ENCODE peak calls at places on chromosomes 11 and 22, in four cellular contexts. E is H1, O is neuronal stem cell, P is mesenchymal stem cell. V is an unnamed sample.

GRCh38 chr22:50483977-50484853 is 2.4 kb upstream of the MIOX start:
- DNase-seq in E (no peak), O (no peak), P (no peak), V (no peak)

GRCh38 chr11:128259816-128260215 is 327.5 kb downstream of the ETS1 start:
- DNase-seq in E (no peak), O (no peak), P (no peak), V (no peak)

GRCh38 chr11:62857541-62857982 is 18.2 kb upstream of the WDR74 start:
- DNase-seq in E (no peak), O (no peak), P (peak), V (peak)

GRCh38 chr22:38174626-38175025 is 7.0 kb downstream of the PLA2G6 start:
- DNase-seq in E (no peak), O (no peak), P (no peak), V (no peak)

GRCh38 chr11:116257092-116257491 is 515.7 kb downstream of the BUD13 start:
- DNase-seq in E (no peak), O (no peak), P (no peak), V (no peak)

GRCh38 chr11:30665067-30665466 is 78.9 kb upstream of the MPPED2 start:
- DNase-seq in E (no peak), O (no peak), P (no peak), V (no peak)

GRCh38 chr11:119664063-119664572 is 64.9 kb downstream of the NECTIN1 start:
- DNase-seq in E (no peak), O (no peak), P (no peak), V (no peak)

GRCh38 chr11:90434858-90435257 is 212.0 kb upstream of the CHORDC1 start:
- DNase-seq in E (no peak), O (peak), P (no peak), V (peak)

GRCh38 chr22:47201186-47201995 is 438.9 kb downstream of the TBC1D22A start:
- DNase-seq in E (no peak), O (no peak), P (no peak), V (no peak)

GRCh38 chr11:69716099-69716498 is 12.3 kb upstream of the FGF19 start:
- DNase-seq in E (no peak), O (no peak), P (no peak), V (no peak)

GRCh38 chr11:69708731-69709401 is 5.0 kb upstream of the FGF19 start:
- DNase-seq in E (no peak), O (no peak), P (no peak), V (no peak)

GRCh38 chr11:69715446-69715845 is 11.6 kb upstream of the FGF19 start:
- DNase-seq in E (no peak), O (no peak), P (no peak), V (no peak)

GRCh38 chr11:69707156-69707555 is 3.3 kb upstream of the FGF19 start:
- DNase-seq in E (no peak), O (no peak), P (no peak), V (no peak)

DNA sequence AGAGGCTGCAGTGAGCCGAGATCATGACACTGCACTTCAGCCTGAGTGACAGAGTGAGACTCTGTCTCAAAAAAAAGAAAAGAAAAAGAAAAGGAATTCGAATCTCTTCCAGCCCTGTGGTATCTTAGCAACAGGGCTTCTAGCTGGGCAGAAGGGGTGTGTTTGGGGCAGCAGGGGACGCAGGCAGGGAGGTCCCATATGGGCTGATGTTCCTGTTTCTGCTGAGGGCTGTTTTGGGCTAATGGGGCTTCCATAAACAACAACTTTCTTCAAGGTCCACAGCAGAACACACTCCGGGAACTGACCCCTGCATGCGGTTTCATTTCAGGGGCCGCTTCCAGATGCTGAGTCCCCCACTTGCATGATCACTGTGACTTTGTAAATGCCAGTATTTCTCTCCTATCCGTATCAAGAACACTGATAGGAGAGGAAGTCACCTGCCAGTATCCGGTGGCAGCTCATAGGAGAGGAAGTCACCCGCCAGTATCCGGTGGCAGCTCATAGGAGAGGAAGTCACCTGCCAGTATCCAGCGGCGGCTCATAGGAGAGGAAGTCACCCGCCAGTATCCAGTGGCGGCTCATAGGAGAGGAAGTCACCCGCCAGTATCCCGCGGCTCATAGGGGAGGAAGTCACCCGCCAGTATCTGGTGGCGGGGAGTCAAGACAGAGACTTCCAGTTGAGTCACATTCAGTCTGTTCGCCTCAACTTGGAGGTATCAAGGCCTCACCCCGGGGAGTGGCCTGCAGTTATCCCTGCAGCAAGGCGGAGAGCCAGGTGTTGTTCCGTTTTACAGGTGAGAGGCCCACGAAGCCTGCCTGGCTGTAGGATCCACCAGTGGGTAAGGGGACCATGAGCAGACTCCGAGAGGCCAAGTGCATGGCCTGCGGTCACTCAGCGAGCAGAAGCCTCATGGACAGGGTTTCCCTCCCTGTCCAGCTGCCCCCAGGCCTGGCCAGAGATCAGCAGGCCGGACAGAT is 8.3 kb upstream of the FGF19 start:
- DNase-seq in E (no peak), O (no peak), P (no peak), V (no peak)
- H2BK12ac ChIP-seq in E (peak), O (peak), P (no peak), V (no peak)

DNA sequence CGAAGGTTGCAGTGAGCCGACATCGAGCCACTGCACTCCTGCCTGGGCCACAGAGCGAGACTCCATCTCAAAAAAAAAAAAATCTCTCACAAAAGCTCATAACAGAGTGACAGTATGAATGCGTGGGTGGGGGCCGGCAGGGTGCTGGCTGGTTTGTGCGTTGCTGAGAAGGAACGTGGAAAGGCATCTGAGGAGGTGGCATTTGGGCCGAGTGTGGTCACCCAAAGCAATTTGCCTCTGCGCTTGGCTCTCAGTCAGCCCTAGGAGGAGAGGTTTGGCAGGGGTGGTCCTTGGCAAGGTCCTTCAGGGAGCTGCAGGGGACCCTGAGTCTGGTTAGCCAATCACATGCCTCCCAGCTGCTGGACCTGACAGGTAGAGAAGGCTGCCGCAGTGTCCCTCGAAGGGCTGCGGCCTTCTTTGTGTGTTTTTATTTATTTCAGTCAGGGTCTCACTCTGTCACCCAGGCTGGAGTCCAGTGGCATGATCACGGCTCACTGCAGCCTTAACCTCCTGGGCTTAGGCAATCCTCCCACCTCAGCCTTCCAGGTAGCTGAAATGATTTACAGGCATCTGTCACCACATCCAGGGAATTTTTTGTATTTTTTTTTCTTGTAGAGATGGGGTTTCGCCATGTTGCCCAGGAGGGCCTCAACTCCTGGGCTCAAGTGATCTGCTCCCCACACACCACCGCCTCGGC is 23.5 kb upstream of the OSBPL5 start:
- DNase-seq in E (no peak), O (no peak), P (no peak), V (no peak)
- H3K4me3 ChIP-seq in E (peak), O (no peak), P (no peak), V (no peak)

DNA sequence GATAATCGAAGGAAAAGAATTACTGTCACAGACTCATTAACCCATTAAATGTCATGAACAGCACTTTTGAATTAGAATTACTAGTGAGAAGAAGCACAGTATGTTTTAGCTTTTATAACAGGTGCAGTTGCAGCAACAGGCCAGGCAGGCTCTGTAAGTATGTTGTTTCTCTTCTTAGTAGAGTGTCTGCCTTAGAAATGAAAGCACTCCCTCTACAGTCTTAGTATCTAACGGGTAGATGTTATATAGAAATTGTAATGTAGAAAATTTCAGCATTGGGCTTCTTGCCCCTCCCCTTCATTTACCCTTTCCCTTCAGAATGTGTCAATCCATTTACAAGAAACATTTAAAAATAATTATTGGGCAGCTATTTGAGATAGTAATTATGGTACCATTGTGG is 87.4 kb downstream of the HIPK3 start:
- DNase-seq in E (no peak), O (no peak), P (no peak), V (no peak)
- H2BK12ac ChIP-seq in E (no peak), O (no peak), P (no peak), V (no peak)

GRCh38 chr11:112962854-112963367 is 1.7 kb downstream of the NCAM1 start:
- DNase-seq in E (no peak), O (peak), P (peak), V (no peak)
- H3K4me3 ChIP-seq in E (peak), O (peak), P (peak), V (peak)

GRCh38 chr11:131533164-131533563 is 162.7 kb downstream of the NTM start:
- DNase-seq in E (no peak), O (no peak), P (no peak), V (no peak)
- H2BK12ac ChIP-seq in E (no peak), O (no peak), P (no peak), V (no peak)

GRCh38 chr11:278001-278951 is at the start of gene NLRP6:
- DNase-seq in E (no peak), O (no peak), P (no peak), V (no peak)
- H3K4me3 ChIP-seq in E (no peak), O (no peak), P (no peak), V (no peak)

DNA sequence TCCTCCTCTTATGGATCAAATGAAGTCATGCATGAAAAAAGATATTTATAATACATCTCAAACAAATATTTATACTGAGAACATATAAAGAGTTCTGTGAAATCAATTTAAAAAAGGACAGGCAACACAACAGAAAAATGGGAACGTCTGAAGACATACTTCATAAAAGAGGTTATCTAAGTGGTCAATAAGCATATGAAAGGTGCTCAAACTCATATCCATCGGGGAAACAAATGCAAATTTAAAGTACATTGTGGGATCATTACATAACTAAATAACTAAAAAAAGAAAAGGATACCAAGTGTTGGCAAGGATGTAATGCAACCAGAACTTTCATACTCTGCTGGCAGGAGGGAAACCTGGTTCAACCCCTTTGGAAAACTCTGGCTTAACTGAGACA is 22.3 kb downstream of the TPST2 start:
- DNase-seq in E (no peak), O (no peak), P (no peak), V (no peak)
- H2BK12ac ChIP-seq in E (peak), O (no peak), P (no peak), V (peak)

V was measured in trophoblast cell.